ENCODE peak calls at places on chromosome 16, in eight cellular contexts. One of them, this sample, is unnamed.

GRCh38 chr16:87303431-87303930 is 13.7 kb downstream of the C16orf95 start:
- DNase-seq in progenitor cell of endocrine pancreas: no peak
- DNase-seq in T-helper 1 cell: no peak
- DNase-seq in astrocyte of the cerebellum: no peak
- DNase-seq in stimulated activated CD8-positive, alpha-beta memory T cell treated with anti-CD3 and anti-CD28 coated beads, Interleukin-7, amount 100 ng/mL, for 24 hours: no peak
- DNase-seq in activated T-cell treated with anti-CD3 and anti-CD28 coated beads for 4 hours: no peak
- DNase-seq in hepatic stellate cell: peak
- DNase-seq in OCI-LY7: peak
- DNase-seq in this sample: no peak

GRCh38 chr16:90019543-90020259 is 445 bp upstream of the DBNDD1 start:
- DNase-seq in progenitor cell of endocrine pancreas: peak
- DNase-seq in T-helper 1 cell: no peak
- DNase-seq in astrocyte of the cerebellum: peak
- DNase-seq in stimulated activated CD8-positive, alpha-beta memory T cell treated with anti-CD3 and anti-CD28 coated beads, Interleukin-7, amount 100 ng/mL, for 24 hours: no peak
- DNase-seq in activated T-cell treated with anti-CD3 and anti-CD28 coated beads for 4 hours: peak
- DNase-seq in hepatic stellate cell: peak
- DNase-seq in OCI-LY7: peak
- DNase-seq in this sample: no peak

GRCh38 chr16:85308585-85309540 is 196.6 kb upstream of the CIBAR2 start:
- DNase-seq in progenitor cell of endocrine pancreas: no peak
- DNase-seq in T-helper 1 cell: no peak
- DNase-seq in astrocyte of the cerebellum: no peak
- DNase-seq in stimulated activated CD8-positive, alpha-beta memory T cell treated with anti-CD3 and anti-CD28 coated beads, Interleukin-7, amount 100 ng/mL, for 24 hours: no peak
- DNase-seq in activated T-cell treated with anti-CD3 and anti-CD28 coated beads for 4 hours: no peak
- DNase-seq in hepatic stellate cell: no peak
- DNase-seq in OCI-LY7: peak
- DNase-seq in this sample: no peak

GRCh38 chr16:54526087-54526486 is 239.5 kb upstream of the IRX3 start:
- DNase-seq in progenitor cell of endocrine pancreas: no peak
- DNase-seq in T-helper 1 cell: no peak
- DNase-seq in astrocyte of the cerebellum: no peak
- DNase-seq in stimulated activated CD8-positive, alpha-beta memory T cell treated with anti-CD3 and anti-CD28 coated beads, Interleukin-7, amount 100 ng/mL, for 24 hours: no peak
- DNase-seq in activated T-cell treated with anti-CD3 and anti-CD28 coated beads for 4 hours: no peak
- DNase-seq in hepatic stellate cell: no peak
- DNase-seq in OCI-LY7: no peak
- DNase-seq in this sample: no peak

GRCh38 chr16:1296688-1297412 is 12.6 kb upstream of the UBE2I start:
- DNase-seq in progenitor cell of endocrine pancreas: no peak
- DNase-seq in T-helper 1 cell: no peak
- DNase-seq in astrocyte of the cerebellum: no peak
- DNase-seq in stimulated activated CD8-positive, alpha-beta memory T cell treated with anti-CD3 and anti-CD28 coated beads, Interleukin-7, amount 100 ng/mL, for 24 hours: no peak
- DNase-seq in activated T-cell treated with anti-CD3 and anti-CD28 coated beads for 4 hours: no peak
- DNase-seq in hepatic stellate cell: no peak
- DNase-seq in OCI-LY7: peak
- DNase-seq in this sample: no peak

GRCh38 chr16:57277586-57277985 is 6.9 kb downstream of the PLLP start:
- DNase-seq in progenitor cell of endocrine pancreas: no peak
- DNase-seq in T-helper 1 cell: no peak
- DNase-seq in astrocyte of the cerebellum: peak
- DNase-seq in stimulated activated CD8-positive, alpha-beta memory T cell treated with anti-CD3 and anti-CD28 coated beads, Interleukin-7, amount 100 ng/mL, for 24 hours: peak
- DNase-seq in activated T-cell treated with anti-CD3 and anti-CD28 coated beads for 4 hours: no peak
- DNase-seq in hepatic stellate cell: peak
- DNase-seq in OCI-LY7: no peak
- DNase-seq in this sample: no peak

GRCh38 chr16:2963611-2964415 is at the start of gene KREMEN2:
- DNase-seq in progenitor cell of endocrine pancreas: no peak
- DNase-seq in T-helper 1 cell: no peak
- DNase-seq in astrocyte of the cerebellum: no peak
- DNase-seq in stimulated activated CD8-positive, alpha-beta memory T cell treated with anti-CD3 and anti-CD28 coated beads, Interleukin-7, amount 100 ng/mL, for 24 hours: no peak
- DNase-seq in activated T-cell treated with anti-CD3 and anti-CD28 coated beads for 4 hours: peak
- DNase-seq in hepatic stellate cell: no peak
- DNase-seq in OCI-LY7: no peak
- DNase-seq in this sample: peak

GRCh38 chr16:9946022-9946720 is 236.1 kb downstream of the GRIN2A start:
- DNase-seq in progenitor cell of endocrine pancreas: no peak
- DNase-seq in T-helper 1 cell: no peak
- DNase-seq in astrocyte of the cerebellum: no peak
- DNase-seq in stimulated activated CD8-positive, alpha-beta memory T cell treated with anti-CD3 and anti-CD28 coated beads, Interleukin-7, amount 100 ng/mL, for 24 hours: no peak
- DNase-seq in activated T-cell treated with anti-CD3 and anti-CD28 coated beads for 4 hours: no peak
- DNase-seq in hepatic stellate cell: no peak
- DNase-seq in OCI-LY7: no peak
- DNase-seq in this sample: no peak

GRCh38 chr16:13936596-13937081 is 16.7 kb downstream of the ERCC4 start:
- DNase-seq in progenitor cell of endocrine pancreas: no peak
- DNase-seq in T-helper 1 cell: no peak
- DNase-seq in astrocyte of the cerebellum: no peak
- DNase-seq in stimulated activated CD8-positive, alpha-beta memory T cell treated with anti-CD3 and anti-CD28 coated beads, Interleukin-7, amount 100 ng/mL, for 24 hours: no peak
- DNase-seq in activated T-cell treated with anti-CD3 and anti-CD28 coated beads for 4 hours: no peak
- DNase-seq in hepatic stellate cell: peak
- DNase-seq in OCI-LY7: no peak
- DNase-seq in this sample: no peak

GRCh38 chr16:88264641-88265285 is 118.0 kb upstream of the ZNF469 start:
- DNase-seq in progenitor cell of endocrine pancreas: no peak
- DNase-seq in T-helper 1 cell: no peak
- DNase-seq in astrocyte of the cerebellum: peak
- DNase-seq in stimulated activated CD8-positive, alpha-beta memory T cell treated with anti-CD3 and anti-CD28 coated beads, Interleukin-7, amount 100 ng/mL, for 24 hours: peak
- DNase-seq in activated T-cell treated with anti-CD3 and anti-CD28 coated beads for 4 hours: peak
- DNase-seq in hepatic stellate cell: peak
- DNase-seq in OCI-LY7: no peak
- DNase-seq in this sample: peak

GRCh38 chr16:68760671-68761275 is 23.7 kb downstream of the CDH1 start:
- DNase-seq in progenitor cell of endocrine pancreas: no peak
- DNase-seq in T-helper 1 cell: no peak
- DNase-seq in astrocyte of the cerebellum: no peak
- DNase-seq in stimulated activated CD8-positive, alpha-beta memory T cell treated with anti-CD3 and anti-CD28 coated beads, Interleukin-7, amount 100 ng/mL, for 24 hours: no peak
- DNase-seq in activated T-cell treated with anti-CD3 and anti-CD28 coated beads for 4 hours: peak
- DNase-seq in hepatic stellate cell: peak
- DNase-seq in OCI-LY7: peak
- DNase-seq in this sample: no peak

GRCh38 chr16:89381788-89382187 is 108.6 kb downstream of the ANKRD11 start:
- DNase-seq in progenitor cell of endocrine pancreas: no peak
- DNase-seq in T-helper 1 cell: no peak
- DNase-seq in astrocyte of the cerebellum: no peak
- DNase-seq in stimulated activated CD8-positive, alpha-beta memory T cell treated with anti-CD3 and anti-CD28 coated beads, Interleukin-7, amount 100 ng/mL, for 24 hours: no peak
- DNase-seq in activated T-cell treated with anti-CD3 and anti-CD28 coated beads for 4 hours: no peak
- DNase-seq in hepatic stellate cell: no peak
- DNase-seq in OCI-LY7: no peak
- DNase-seq in this sample: no peak

GRCh38 chr16:77043076-77043475 is 147.9 kb upstream of the MON1B start:
- DNase-seq in progenitor cell of endocrine pancreas: no peak
- DNase-seq in T-helper 1 cell: no peak
- DNase-seq in astrocyte of the cerebellum: no peak
- DNase-seq in stimulated activated CD8-positive, alpha-beta memory T cell treated with anti-CD3 and anti-CD28 coated beads, Interleukin-7, amount 100 ng/mL, for 24 hours: no peak
- DNase-seq in activated T-cell treated with anti-CD3 and anti-CD28 coated beads for 4 hours: no peak
- DNase-seq in hepatic stellate cell: no peak
- DNase-seq in OCI-LY7: peak
- DNase-seq in this sample: no peak

GRCh38 chr16:47924950-47925349 is 230.8 kb downstream of the ABCC12 start:
- DNase-seq in progenitor cell of endocrine pancreas: no peak
- DNase-seq in T-helper 1 cell: no peak
- DNase-seq in astrocyte of the cerebellum: peak
- DNase-seq in stimulated activated CD8-positive, alpha-beta memory T cell treated with anti-CD3 and anti-CD28 coated beads, Interleukin-7, amount 100 ng/mL, for 24 hours: no peak
- DNase-seq in activated T-cell treated with anti-CD3 and anti-CD28 coated beads for 4 hours: no peak
- DNase-seq in hepatic stellate cell: no peak
- DNase-seq in OCI-LY7: no peak
- DNase-seq in this sample: no peak

GRCh38 chr16:56625943-56626654 is 518 bp downstream of the MT1E start:
- DNase-seq in progenitor cell of endocrine pancreas: no peak
- DNase-seq in T-helper 1 cell: no peak
- DNase-seq in astrocyte of the cerebellum: peak
- DNase-seq in stimulated activated CD8-positive, alpha-beta memory T cell treated with anti-CD3 and anti-CD28 coated beads, Interleukin-7, amount 100 ng/mL, for 24 hours: no peak
- DNase-seq in activated T-cell treated with anti-CD3 and anti-CD28 coated beads for 4 hours: no peak
- DNase-seq in hepatic stellate cell: peak
- DNase-seq in OCI-LY7: no peak
- DNase-seq in this sample: no peak

GRCh38 chr16:80974649-80975376 is 31.9 kb downstream of the CMC2 start:
- DNase-seq in progenitor cell of endocrine pancreas: no peak
- DNase-seq in T-helper 1 cell: no peak
- DNase-seq in astrocyte of the cerebellum: no peak
- DNase-seq in stimulated activated CD8-positive, alpha-beta memory T cell treated with anti-CD3 and anti-CD28 coated beads, Interleukin-7, amount 100 ng/mL, for 24 hours: no peak
- DNase-seq in activated T-cell treated with anti-CD3 and anti-CD28 coated beads for 4 hours: no peak
- DNase-seq in hepatic stellate cell: peak
- DNase-seq in OCI-LY7: peak
- DNase-seq in this sample: no peak

This sample was measured in GDM1.